ENCODE peak calls at places on chromosomes 13 and 19, in four cellular contexts. I is SK-N-SH, Q is K562, T is WTC11. Y is an unnamed sample.

GRCh38 chr13:24746618-24747247 is 17.2 kb upstream of the RNF17 start:
- DNase-seq in I (no peak), Q (no peak), T (peak; percentile 63), Y (no peak)

GRCh38 chr19:8311461-8312260 is 3.5 kb upstream of the CD320 start:
- DNase-seq in I (no peak), Q (peak; percentile 23), T (peak; percentile 7), Y (no peak)

GRCh38 chr13:70339738-70340137 is 231.5 kb upstream of the KLHL1 start:
- DNase-seq in I (no peak), Q (no peak), T (peak; percentile 43), Y (peak; percentile 52)

GRCh38 chr19:51296331-51297093 is 14.9 kb upstream of the IGLON5 start:
- DNase-seq in I (peak; percentile 58), Q (peak; percentile 28), T (peak; percentile 42), Y (peak; percentile 57)

GRCh38 chr13:31627097-31627496 is 112.2 kb upstream of the RXFP2 start:
- DNase-seq in I (no peak), Q (no peak), T (no peak), Y (no peak)

GRCh38 chr19:44992336-44993163 is 8.7 kb upstream of the RELB start:
- DNase-seq in I (no peak), Q (no peak), T (no peak), Y (no peak)

GRCh38 chr19:57436392-57436791 is 1.3 kb downstream of the ZNF749 start:
- DNase-seq in I (no peak), Q (no peak), T (no peak), Y (no peak)

GRCh38 chr19:52520013-52520412 is 7.5 kb upstream of the ZNF808 start:
- DNase-seq in I (no peak), Q (no peak), T (no peak), Y (no peak)

GRCh38 chr13:36282818-36283432 is 14.7 kb downstream of the CCDC169 start:
- DNase-seq in I (peak; percentile 44), Q (no peak), T (no peak), Y (no peak)

GRCh38 chr19:17555929-17556813 is 722 bp downstream of the COLGALT1 start:
- DNase-seq in I (peak; percentile 74), Q (peak; percentile 63), T (peak; percentile 72), Y (no peak)

GRCh38 chr13:60538566-60538965 is 141.5 kb downstream of the TDRD3 start:
- DNase-seq in I (no peak), Q (no peak), T (no peak), Y (no peak)

GRCh38 chr13:51822106-51822840 is 18.3 kb upstream of the DHRS12 start:
- DNase-seq in I (no peak), Q (no peak), T (no peak), Y (no peak)

GRCh38 chr19:29576043-29576442 is 30.0 kb upstream of the POP4 start:
- DNase-seq in I (no peak), Q (no peak), T (no peak), Y (no peak)

GRCh38 chr19:16370671-16371391 is 46.2 kb downstream of the KLF2 start:
- DNase-seq in I (no peak), Q (no peak), T (no peak), Y (no peak)

GRCh38 chr13:110015253-110015652 is 228.9 kb upstream of the IRS2 start:
- DNase-seq in I (no peak), Q (no peak), T (no peak), Y (no peak)

DNA sequence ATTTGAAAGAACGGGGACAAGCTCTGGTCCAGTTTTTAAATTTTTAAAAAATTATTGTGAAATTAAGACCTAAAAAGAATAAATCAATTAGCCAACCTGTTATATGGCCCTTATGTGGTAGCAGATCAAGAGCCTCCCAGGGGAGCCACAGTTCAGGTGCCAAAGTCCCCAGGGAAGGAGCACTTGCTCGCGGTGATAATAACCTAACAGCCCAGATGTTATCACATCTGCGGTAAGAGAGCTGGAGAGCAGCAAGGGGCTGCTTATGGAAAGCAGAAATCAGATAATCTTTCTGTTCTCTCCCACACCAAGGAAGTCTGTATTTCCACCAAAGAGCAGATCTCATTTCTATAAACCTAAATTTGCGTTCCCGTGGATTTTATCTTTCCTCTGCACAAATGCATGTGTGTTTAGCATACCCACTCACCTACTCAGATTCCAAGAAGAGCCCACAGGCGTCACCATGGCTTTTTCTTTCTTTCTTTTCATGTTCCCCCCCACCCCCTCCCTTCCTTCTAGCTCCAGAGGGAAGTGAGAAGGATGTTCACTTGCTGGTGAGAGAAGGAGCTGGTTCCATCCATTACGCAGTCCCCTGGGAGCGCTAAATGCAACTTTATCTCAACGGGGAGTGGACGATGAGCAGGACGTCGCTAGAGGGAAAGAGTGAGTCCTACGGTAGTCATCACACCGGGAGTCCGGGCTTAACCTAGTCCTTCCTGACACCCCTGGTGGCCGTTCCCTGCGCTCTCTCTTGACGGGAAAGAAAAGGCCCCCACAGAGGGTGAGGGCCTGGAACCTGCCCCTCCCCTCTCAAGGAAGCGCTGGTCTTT is 1.6 kb upstream of the POU4F1 start:
- DNase-seq in I (peak; percentile 59), Q (peak; percentile 36), T (peak; percentile 47), Y (no peak)
- TF ChIP-seq TEAD4 in I (no peak), Q (no peak), T (no peak), Y (no peak)

GRCh38 chr19:35613574-35613973 is 1.0 kb downstream of the HAUS5 start:
- DNase-seq in I (peak; percentile 9), Q (no peak), T (no peak), Y (no peak)

GRCh38 chr19:35612224-35612558 is 344 bp upstream of the HAUS5 start:
- DNase-seq in I (no peak), Q (no peak), T (no peak), Y (no peak)

GRCh38 chr19:35615036-35615435 is 2.5 kb downstream of the HAUS5 start:
- DNase-seq in I (peak; percentile 6), Q (no peak), T (no peak), Y (no peak)

GRCh38 chr19:35609881-35610353 is 2.6 kb upstream of the HAUS5 start:
- DNase-seq in I (no peak), Q (no peak), T (no peak), Y (no peak)

GRCh38 chr19:35612559-35613321 is at the start of gene HAUS5:
- DNase-seq in I (peak; percentile 94), Q (peak; percentile 97), T (peak; percentile 96), Y (peak; percentile 99)
- TF ChIP-seq TEAD4 in I (no peak), Q (no peak), T (no peak), Y (no peak)

GRCh38 chr19:50285833-50286232 is 43.3 kb downstream of the KCNC3 start:
- DNase-seq in I (no peak), Q (no peak), T (no peak), Y (no peak)

GRCh38 chr19:50290011-50290410 is 39.2 kb downstream of the KCNC3 start:
- DNase-seq in I (no peak), Q (peak; percentile 61), T (peak; percentile 29), Y (no peak)

GRCh38 chr19:50287331-50287730 is 41.8 kb downstream of the KCNC3 start:
- DNase-seq in I (no peak), Q (no peak), T (no peak), Y (no peak)

GRCh38 chr19:50288954-50289353 is 40.2 kb downstream of the KCNC3 start:
- DNase-seq in I (no peak), Q (no peak), T (no peak), Y (no peak)

DNA sequence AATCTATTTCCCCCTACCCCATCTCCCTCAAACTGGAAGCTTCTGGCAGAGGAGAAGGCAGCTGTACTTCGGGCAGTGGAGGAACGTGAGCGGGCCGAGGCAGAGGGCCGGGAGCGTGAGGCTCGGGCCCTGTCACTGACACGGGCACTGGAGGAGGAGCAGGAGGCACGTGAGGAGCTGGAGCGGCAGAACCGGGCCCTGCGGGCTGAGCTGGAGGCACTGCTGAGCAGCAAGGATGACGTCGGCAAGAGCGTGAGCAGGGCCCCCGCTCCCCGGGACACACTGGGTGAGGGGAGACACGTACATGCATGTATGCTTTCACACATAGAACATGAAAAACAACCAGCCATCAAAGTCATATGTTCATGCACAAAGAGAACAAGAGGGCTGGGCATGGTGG is 42.7 kb downstream of the KCNC3 start:
- DNase-seq in I (no peak), Q (no peak), T (no peak), Y (no peak)
- TF ChIP-seq TEAD4 in I (no peak), Q (no peak), T (no peak), Y (no peak)

DNA sequence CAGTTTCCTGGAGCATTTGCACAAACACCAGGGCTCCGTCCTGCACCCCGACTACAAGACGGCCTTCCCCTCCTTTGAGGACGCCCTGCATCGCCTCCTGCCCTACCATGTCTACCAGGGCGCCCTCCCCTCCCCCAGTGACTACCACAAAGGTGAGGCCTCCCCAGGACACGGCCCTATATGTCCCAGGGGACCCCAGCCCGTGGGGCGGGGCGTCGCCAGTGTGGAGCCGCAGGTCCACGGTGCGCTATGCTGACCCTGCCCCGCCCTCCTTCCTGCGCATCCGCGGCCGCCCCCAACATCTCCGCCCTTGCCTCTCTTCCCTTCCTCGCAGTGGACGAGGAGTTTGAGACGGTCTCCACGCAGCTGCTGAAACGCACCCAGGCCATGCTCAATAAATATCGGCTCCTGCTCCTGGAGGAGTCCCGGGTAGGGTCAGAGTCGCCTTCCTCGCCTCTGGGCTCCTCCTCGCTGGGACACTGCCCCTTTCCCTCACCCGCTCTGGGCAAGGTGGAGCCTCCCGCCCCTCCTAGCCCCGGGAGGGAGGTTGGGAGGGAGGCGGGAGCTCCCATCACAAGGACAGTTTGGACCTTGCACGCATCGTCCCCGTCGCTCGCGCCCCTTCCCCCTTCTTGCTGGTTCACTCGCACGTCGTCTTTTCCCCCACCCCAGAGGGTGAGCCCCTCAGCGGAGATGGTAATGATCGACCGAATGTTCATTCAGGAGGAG is 14.4 kb upstream of the EHD2 start:
- DNase-seq in I (no peak), Q (no peak), T (no peak), Y (no peak)
- TF ChIP-seq TEAD4 in I (no peak), Q (no peak), T (no peak), Y (no peak)

DNA sequence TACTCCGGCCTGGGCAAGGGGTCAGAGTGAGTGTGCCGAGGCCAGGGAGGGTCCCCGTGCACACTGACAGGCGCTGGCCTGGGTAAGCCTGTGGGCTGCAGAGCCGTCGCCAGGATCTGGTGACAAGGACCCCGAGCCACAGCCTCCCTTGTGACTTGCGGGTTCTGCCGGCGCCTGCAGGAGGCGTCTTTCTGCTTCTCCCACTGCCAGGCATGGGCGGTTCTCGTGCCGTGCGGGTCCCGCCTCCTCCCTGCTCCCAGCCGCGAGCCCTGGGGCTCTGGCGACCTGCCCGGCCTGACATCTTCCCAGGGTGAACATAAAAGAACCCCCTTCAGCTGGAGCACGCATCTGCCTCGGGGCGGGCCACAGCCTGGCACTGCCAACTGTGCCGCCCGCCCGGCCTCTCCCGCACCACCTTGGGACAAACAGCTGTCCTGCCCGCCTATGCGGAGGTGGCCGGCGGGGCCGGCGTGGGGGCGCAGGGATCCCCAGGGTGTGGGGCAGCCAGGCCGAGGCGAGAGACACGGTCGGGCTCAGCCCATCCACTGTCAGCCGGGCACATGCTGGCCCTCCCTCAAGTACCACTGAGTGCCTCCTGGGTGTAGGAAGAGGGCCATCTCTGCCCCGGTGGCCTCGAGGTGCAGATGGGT is 1.5 kb upstream of the HCN2 start:
- DNase-seq in I (peak; percentile 92), Q (peak; percentile 53), T (peak; percentile 90), Y (peak; percentile 61)
- TF ChIP-seq TEAD4 in I (no peak), Q (no peak), T (no peak), Y (no peak)

GRCh38 chr13:84894749-84895148 is 904.5 kb downstream of the SLITRK6 start:
- DNase-seq in I (no peak), Q (no peak), T (peak; percentile 39), Y (peak; percentile 52)

GRCh38 chr13:84896128-84896527 is 903.1 kb downstream of the SLITRK6 start:
- DNase-seq in I (peak; percentile 51), Q (peak; percentile 5), T (peak; percentile 47), Y (no peak)
- TF ChIP-seq TEAD4 in I (no peak), Q (no peak), T (no peak), Y (no peak)

GRCh38 chr13:75299913-75300862 is 181.8 kb downstream of the TBC1D4 start:
- DNase-seq in I (peak; percentile 3), Q (no peak), T (no peak), Y (no peak)
- TF ChIP-seq TEAD4 in I (peak; percentile 67), Q (no peak), T (no peak), Y (no peak)

Y was measured in H1.